ENCODE peak calls at places on chromosomes 2 and 18, in four cellular contexts. One of them, this sample, is unnamed.

GRCh38 chr2:239564587-239564986 is 163.8 kb upstream of the HDAC4 start:
- DNase-seq in epithelial cell of esophagus: no peak
- DNase-seq in activated CD4-positive, CD25-positive, alpha-beta regulatory T cell: no peak
- DNase-seq in GM23248: no peak
- DNase-seq in this sample: no peak

GRCh38 chr2:166614027-166614426 is 120.0 kb upstream of the SCN7A start:
- DNase-seq in epithelial cell of esophagus: no peak
- DNase-seq in activated CD4-positive, CD25-positive, alpha-beta regulatory T cell: no peak
- DNase-seq in GM23248: no peak
- DNase-seq in this sample: no peak

GRCh38 chr2:15800489-15801329 is 139.6 kb upstream of the MYCN start:
- DNase-seq in epithelial cell of esophagus: no peak
- DNase-seq in activated CD4-positive, CD25-positive, alpha-beta regulatory T cell: no peak
- DNase-seq in GM23248: no peak
- DNase-seq in this sample: no peak

GRCh38 chr2:230881840-230882239 is 17.1 kb downstream of the ITM2C start:
- DNase-seq in epithelial cell of esophagus: no peak
- DNase-seq in activated CD4-positive, CD25-positive, alpha-beta regulatory T cell: no peak
- DNase-seq in GM23248: no peak
- DNase-seq in this sample: no peak

GRCh38 chr2:102256281-102256680 is 55.1 kb upstream of the IL1RL1 start:
- DNase-seq in epithelial cell of esophagus: no peak
- DNase-seq in activated CD4-positive, CD25-positive, alpha-beta regulatory T cell: no peak
- DNase-seq in GM23248: no peak
- DNase-seq in this sample: no peak

GRCh38 chr2:795245-796041 is 118.2 kb upstream of the TMEM18 start:
- DNase-seq in epithelial cell of esophagus: no peak
- DNase-seq in activated CD4-positive, CD25-positive, alpha-beta regulatory T cell: no peak
- DNase-seq in GM23248: no peak
- DNase-seq in this sample: no peak

GRCh38 chr18:6561029-6561861 is 146.5 kb upstream of the L3MBTL4 start:
- DNase-seq in epithelial cell of esophagus: no peak
- DNase-seq in activated CD4-positive, CD25-positive, alpha-beta regulatory T cell: no peak
- DNase-seq in GM23248: peak
- DNase-seq in this sample: peak

GRCh38 chr2:14492920-14493503 is 139.5 kb upstream of the LRATD1 start:
- DNase-seq in epithelial cell of esophagus: peak
- DNase-seq in activated CD4-positive, CD25-positive, alpha-beta regulatory T cell: no peak
- DNase-seq in GM23248: peak
- DNase-seq in this sample: peak

GRCh38 chr2:85593023-85593422 is 2.5 kb upstream of the RNF181 start:
- DNase-seq in epithelial cell of esophagus: no peak
- DNase-seq in activated CD4-positive, CD25-positive, alpha-beta regulatory T cell: no peak
- DNase-seq in GM23248: no peak
- DNase-seq in this sample: no peak

GRCh38 chr2:18588049-18588448 is 1.3 kb downstream of the NT5C1B start:
- DNase-seq in epithelial cell of esophagus: no peak
- DNase-seq in activated CD4-positive, CD25-positive, alpha-beta regulatory T cell: no peak
- DNase-seq in GM23248: no peak
- DNase-seq in this sample: peak